ENCODE peak calls at places on chromosomes 11 and 22, in eight cellular contexts. One of them, this sample, is unnamed. For H3K27me3 and H3K4me1, the result is how much of the 10 kb centered on the place peaks cover.

GRCh38 chr22:28864878-28865596 is 18.3 kb upstream of the ZNRF3 start:
- DNase-seq in MM.1S: no peak
- DNase-seq in upper lobe of right lung: no peak
- DNase-seq in aorta: no peak
- DNase-seq in fibroblast of lung: no peak
- DNase-seq in ovary: no peak
- DNase-seq in PC-9: no peak
- DNase-seq in GM23248: no peak
- DNase-seq in this sample: no peak

GRCh38 chr11:85822814-85823213 is 11.9 kb upstream of the SYTL2 start:
- DNase-seq in MM.1S: no peak
- DNase-seq in upper lobe of right lung: no peak
- DNase-seq in aorta: no peak
- DNase-seq in fibroblast of lung: peak
- DNase-seq in ovary: no peak
- DNase-seq in PC-9: no peak
- DNase-seq in GM23248: peak
- DNase-seq in this sample: peak

GRCh38 chr11:35632301-35632700 is 14.0 kb downstream of the FJX1 start:
- DNase-seq in MM.1S: no peak
- DNase-seq in upper lobe of right lung: no peak
- DNase-seq in aorta: no peak
- DNase-seq in fibroblast of lung: peak
- DNase-seq in ovary: no peak
- DNase-seq in PC-9: no peak
- DNase-seq in GM23248: peak
- DNase-seq in this sample: peak

GRCh38 chr11:76203131-76203925 is 3.0 kb downstream of the WNT11 start:
- DNase-seq in MM.1S: no peak
- DNase-seq in upper lobe of right lung: no peak
- DNase-seq in aorta: no peak
- DNase-seq in fibroblast of lung: no peak
- DNase-seq in ovary: no peak
- DNase-seq in PC-9: no peak
- DNase-seq in GM23248: no peak
- DNase-seq in this sample: no peak

GRCh38 chr11:102577182-102577581 is 46.6 kb upstream of the MMP7 start:
- DNase-seq in MM.1S: no peak
- DNase-seq in upper lobe of right lung: no peak
- DNase-seq in aorta: no peak
- DNase-seq in fibroblast of lung: no peak
- DNase-seq in ovary: no peak
- DNase-seq in PC-9: no peak
- DNase-seq in GM23248: peak
- DNase-seq in this sample: no peak

GRCh38 chr11:124481365-124482323 is 36.1 kb upstream of the OR8B8 start:
- DNase-seq in MM.1S: peak
- DNase-seq in upper lobe of right lung: no peak
- DNase-seq in aorta: no peak
- DNase-seq in fibroblast of lung: peak
- DNase-seq in ovary: no peak
- DNase-seq in PC-9: peak
- DNase-seq in GM23248: peak
- DNase-seq in this sample: no peak

GRCh38 chr11:16335236-16335962 is 20.9 kb downstream of the SOX6 start:
- DNase-seq in MM.1S: no peak
- DNase-seq in upper lobe of right lung: no peak
- DNase-seq in aorta: no peak
- DNase-seq in fibroblast of lung: no peak
- DNase-seq in ovary: no peak
- DNase-seq in PC-9: no peak
- DNase-seq in GM23248: no peak
- DNase-seq in this sample: no peak

GRCh38 chr11:8056810-8057463 is 24.1 kb upstream of the TUB start:
- DNase-seq in MM.1S: no peak
- DNase-seq in upper lobe of right lung: no peak
- DNase-seq in aorta: no peak
- DNase-seq in fibroblast of lung: peak
- DNase-seq in ovary: peak
- DNase-seq in PC-9: no peak
- DNase-seq in GM23248: peak
- DNase-seq in this sample: no peak

GRCh38 chr11:67429038-67429668 is 859 bp downstream of the RPS6KB2 start:
- DNase-seq in MM.1S: no peak
- DNase-seq in upper lobe of right lung: no peak
- DNase-seq in aorta: no peak
- DNase-seq in fibroblast of lung: no peak
- DNase-seq in ovary: peak
- DNase-seq in PC-9: no peak
- DNase-seq in GM23248: peak
- DNase-seq in this sample: no peak

GRCh38 chr22:24289138-24289537 is 18.5 kb downstream of the SPECC1L start:
- DNase-seq in MM.1S: no peak
- DNase-seq in upper lobe of right lung: no peak
- DNase-seq in aorta: no peak
- DNase-seq in fibroblast of lung: peak
- DNase-seq in ovary: no peak
- DNase-seq in PC-9: no peak
- DNase-seq in GM23248: peak
- DNase-seq in this sample: peak

GRCh38 chr11:117249571-117249970 is 17.1 kb downstream of the RNF214 start:
- DNase-seq in MM.1S: no peak
- DNase-seq in upper lobe of right lung: no peak
- DNase-seq in aorta: no peak
- DNase-seq in fibroblast of lung: no peak
- DNase-seq in ovary: no peak
- DNase-seq in PC-9: no peak
- DNase-seq in GM23248: no peak
- DNase-seq in this sample: no peak

GRCh38 chr11:59206635-59207034 is 6.1 kb downstream of the MPEG1 start:
- DNase-seq in MM.1S: peak
- DNase-seq in upper lobe of right lung: no peak
- DNase-seq in aorta: no peak
- DNase-seq in fibroblast of lung: peak
- DNase-seq in ovary: no peak
- DNase-seq in PC-9: peak
- DNase-seq in GM23248: peak
- DNase-seq in this sample: no peak

GRCh38 chr11:32960553-32961164 is 55.0 kb upstream of the DEPDC7 start:
- DNase-seq in MM.1S: peak
- DNase-seq in upper lobe of right lung: no peak
- DNase-seq in aorta: no peak
- DNase-seq in fibroblast of lung: peak
- DNase-seq in ovary: no peak
- DNase-seq in PC-9: no peak
- DNase-seq in GM23248: peak
- DNase-seq in this sample: peak

GRCh38 chr11:123145220-123145619 is 49.8 kb downstream of the CLMP start:
- DNase-seq in MM.1S: no peak
- DNase-seq in upper lobe of right lung: peak
- DNase-seq in aorta: no peak
- DNase-seq in fibroblast of lung: peak
- DNase-seq in ovary: peak
- DNase-seq in PC-9: peak
- DNase-seq in GM23248: peak
- DNase-seq in this sample: peak

GRCh38 chr11:72081856-72082255 is 1.2 kb downstream of the LRRC51 start:
- DNase-seq in MM.1S: no peak
- DNase-seq in upper lobe of right lung: no peak
- DNase-seq in aorta: no peak
- DNase-seq in fibroblast of lung: no peak
- DNase-seq in ovary: no peak
- DNase-seq in PC-9: peak
- DNase-seq in GM23248: no peak
- DNase-seq in this sample: no peak

GRCh38 chr11:77557553-77557952 is 32.2 kb upstream of the AQP11 start:
- DNase-seq in MM.1S: peak
- DNase-seq in upper lobe of right lung: no peak
- DNase-seq in aorta: no peak
- DNase-seq in fibroblast of lung: peak
- DNase-seq in ovary: no peak
- DNase-seq in PC-9: peak
- DNase-seq in GM23248: peak
- DNase-seq in this sample: no peak

GRCh38 chr22:48745842-48746788 is 1081.6 kb downstream of the BRD1 start:
- DNase-seq in MM.1S: no peak
- DNase-seq in upper lobe of right lung: no peak
- DNase-seq in aorta: peak
- DNase-seq in fibroblast of lung: no peak
- DNase-seq in ovary: no peak
- DNase-seq in PC-9: no peak
- DNase-seq in GM23248: no peak
- DNase-seq in this sample: no peak

GRCh38 chr22:27959335-27960090 is 40.5 kb upstream of the PITPNB start:
- DNase-seq in MM.1S: no peak
- DNase-seq in upper lobe of right lung: no peak
- DNase-seq in aorta: no peak
- DNase-seq in fibroblast of lung: no peak
- DNase-seq in ovary: no peak
- DNase-seq in PC-9: no peak
- DNase-seq in GM23248: no peak
- DNase-seq in this sample: no peak

GRCh38 chr11:44601471-44602370 is 36.3 kb downstream of the CD82 start:
- DNase-seq in MM.1S: no peak
- DNase-seq in upper lobe of right lung: no peak
- DNase-seq in aorta: no peak
- DNase-seq in fibroblast of lung: no peak
- DNase-seq in ovary: no peak
- DNase-seq in PC-9: peak
- DNase-seq in GM23248: no peak
- DNase-seq in this sample: no peak

GRCh38 chr11:133938166-133938565 is 18.6 kb downstream of the IGSF9B start:
- DNase-seq in MM.1S: no peak
- DNase-seq in upper lobe of right lung: no peak
- DNase-seq in aorta: no peak
- DNase-seq in fibroblast of lung: no peak
- DNase-seq in ovary: no peak
- DNase-seq in PC-9: no peak
- DNase-seq in GM23248: no peak
- DNase-seq in this sample: no peak

GRCh38 chr22:47434336-47435203 is 672.1 kb downstream of the TBC1D22A start:
- DNase-seq in MM.1S: no peak
- DNase-seq in upper lobe of right lung: no peak
- DNase-seq in aorta: no peak
- DNase-seq in fibroblast of lung: peak
- DNase-seq in ovary: no peak
- DNase-seq in PC-9: no peak
- DNase-seq in GM23248: no peak
- DNase-seq in this sample: no peak

GRCh38 chr22:23073506-23074229 is 3.3 kb downstream of the GNAZ start:
- DNase-seq in MM.1S: no peak
- DNase-seq in upper lobe of right lung: peak
- DNase-seq in aorta: peak
- DNase-seq in fibroblast of lung: no peak
- DNase-seq in ovary: peak
- DNase-seq in PC-9: no peak
- DNase-seq in GM23248: no peak
- DNase-seq in this sample: no peak

GRCh38 chr11:117907276-117908110 is 21.7 kb downstream of the TMPRSS13 start:
- DNase-seq in MM.1S: peak
- DNase-seq in upper lobe of right lung: peak
- DNase-seq in aorta: peak
- DNase-seq in fibroblast of lung: peak
- DNase-seq in ovary: peak
- DNase-seq in PC-9: peak
- DNase-seq in GM23248: peak
- DNase-seq in this sample: peak

GRCh38 chr11:13007182-13007581 is 1.9 kb upstream of the RASSF10 start:
- DNase-seq in MM.1S: no peak
- DNase-seq in upper lobe of right lung: no peak
- DNase-seq in aorta: no peak
- DNase-seq in fibroblast of lung: no peak
- DNase-seq in ovary: no peak
- DNase-seq in PC-9: no peak
- DNase-seq in GM23248: no peak
- DNase-seq in this sample: no peak
- H3K27me3 ChIP-seq in MM.1S: under half
- H3K27me3 ChIP-seq in upper lobe of right lung: half or more
- H3K27me3 ChIP-seq in aorta: under half
- H3K27me3 ChIP-seq in fibroblast of lung: half or more
- H3K27me3 ChIP-seq in ovary: under half
- H3K27me3 ChIP-seq in PC-9: under half
- H3K27me3 ChIP-seq in GM23248: half or more
- H3K27me3 ChIP-seq in this sample: half or more

GRCh38 chr11:113349528-113349927 is 35.1 kb downstream of the TTC12 start:
- DNase-seq in MM.1S: no peak
- DNase-seq in upper lobe of right lung: no peak
- DNase-seq in aorta: no peak
- DNase-seq in fibroblast of lung: no peak
- DNase-seq in ovary: no peak
- DNase-seq in PC-9: no peak
- DNase-seq in GM23248: no peak
- DNase-seq in this sample: no peak
- H3K4me1 ChIP-seq in MM.1S: under half
- H3K4me1 ChIP-seq in upper lobe of right lung: under half
- H3K4me1 ChIP-seq in aorta: under half
- H3K4me1 ChIP-seq in fibroblast of lung: under half
- H3K4me1 ChIP-seq in ovary: under half
- H3K4me1 ChIP-seq in PC-9: under half
- H3K4me1 ChIP-seq in GM23248: under half
- H3K4me1 ChIP-seq in this sample: under half

GRCh38 chr11:17686185-17686980 is 33.0 kb upstream of the MYOD1 start:
- DNase-seq in MM.1S: no peak
- DNase-seq in upper lobe of right lung: no peak
- DNase-seq in aorta: no peak
- DNase-seq in fibroblast of lung: no peak
- DNase-seq in ovary: no peak
- DNase-seq in PC-9: no peak
- DNase-seq in GM23248: no peak
- DNase-seq in this sample: no peak

GRCh38 chr11:17684550-17684949 is 34.8 kb upstream of the MYOD1 start:
- DNase-seq in MM.1S: no peak
- DNase-seq in upper lobe of right lung: no peak
- DNase-seq in aorta: no peak
- DNase-seq in fibroblast of lung: no peak
- DNase-seq in ovary: no peak
- DNase-seq in PC-9: no peak
- DNase-seq in GM23248: no peak
- DNase-seq in this sample: no peak

GRCh38 chr11:17691550-17691949 is 27.8 kb upstream of the MYOD1 start:
- DNase-seq in MM.1S: no peak
- DNase-seq in upper lobe of right lung: no peak
- DNase-seq in aorta: no peak
- DNase-seq in fibroblast of lung: no peak
- DNase-seq in ovary: no peak
- DNase-seq in PC-9: no peak
- DNase-seq in GM23248: no peak
- DNase-seq in this sample: no peak

GRCh38 chr11:17692006-17692405 is 27.4 kb upstream of the MYOD1 start:
- DNase-seq in MM.1S: no peak
- DNase-seq in upper lobe of right lung: no peak
- DNase-seq in aorta: no peak
- DNase-seq in fibroblast of lung: no peak
- DNase-seq in ovary: no peak
- DNase-seq in PC-9: no peak
- DNase-seq in GM23248: no peak
- DNase-seq in this sample: no peak

GRCh38 chr11:17687946-17688670 is 31.3 kb upstream of the MYOD1 start:
- DNase-seq in MM.1S: no peak
- DNase-seq in upper lobe of right lung: no peak
- DNase-seq in aorta: no peak
- DNase-seq in fibroblast of lung: no peak
- DNase-seq in ovary: no peak
- DNase-seq in PC-9: no peak
- DNase-seq in GM23248: no peak
- DNase-seq in this sample: peak
- H3K27me3 ChIP-seq in MM.1S: under half
- H3K27me3 ChIP-seq in upper lobe of right lung: under half
- H3K27me3 ChIP-seq in aorta: under half
- H3K27me3 ChIP-seq in fibroblast of lung: under half
- H3K27me3 ChIP-seq in ovary: under half
- H3K27me3 ChIP-seq in PC-9: under half
- H3K27me3 ChIP-seq in GM23248: under half
- H3K27me3 ChIP-seq in this sample: under half

GRCh38 chr11:4041731-4042391 is 52.7 kb upstream of the RRM1 start:
- DNase-seq in MM.1S: no peak
- DNase-seq in upper lobe of right lung: no peak
- DNase-seq in aorta: no peak
- DNase-seq in fibroblast of lung: no peak
- DNase-seq in ovary: no peak
- DNase-seq in PC-9: no peak
- DNase-seq in GM23248: no peak
- DNase-seq in this sample: no peak
- H3K4me1 ChIP-seq in MM.1S: under half
- H3K4me1 ChIP-seq in upper lobe of right lung: under half
- H3K4me1 ChIP-seq in aorta: under half
- H3K4me1 ChIP-seq in fibroblast of lung: under half
- H3K4me1 ChIP-seq in ovary: under half
- H3K4me1 ChIP-seq in PC-9: under half
- H3K4me1 ChIP-seq in GM23248: under half
- H3K4me1 ChIP-seq in this sample: under half